ENCODE peak calls at places on chromosomes 12 and 14, in ten cellular contexts. B is astrocyte, R is IMR-90, S is keratinocyte, L is neural progenitor cell, Y is GM23248, F is PC-3, W is HepG2, Z is neuronal stem cell, H is MM.1S. T is an unnamed sample. For H3K36me3, the result is how much of the 10 kb centered on the place peaks cover.

GRCh38 chr12:107322063-107322462 is 228.7 kb upstream of the CRY1 start:
- DNase-seq in B (no peak), R (no peak), S (no peak), L (no peak), Y (no peak), F (no peak), W (no peak), Z (no peak), H (no peak), T (peak)

GRCh38 chr12:108840605-108841328 is 16.6 kb downstream of the SSH1 start:
- DNase-seq in B (peak), R (peak), S (no peak), L (peak), Y (no peak), F (no peak), W (no peak), Z (no peak), H (no peak), T (no peak)

GRCh38 chr14:57008534-57008933 is 198.3 kb upstream of the OTX2 start:
- DNase-seq in B (no peak), R (no peak), S (no peak), L (peak), Y (no peak), F (no peak), W (no peak), Z (no peak), H (no peak), T (no peak)

GRCh38 chr14:31950760-31951637 is 126.1 kb upstream of the ARHGAP5 start:
- DNase-seq in B (peak), R (peak), S (no peak), L (peak), Y (peak), F (peak), W (no peak), Z (no peak), H (no peak), T (no peak)

GRCh38 chr14:68807148-68807600 is 14.3 kb upstream of the ZFP36L1 start:
- DNase-seq in B (peak), R (peak), S (no peak), L (no peak), Y (peak), F (no peak), W (peak), Z (no peak), H (no peak), T (no peak)

GRCh38 chr12:132160016-132160415 is 15.8 kb downstream of the NOC4L start:
- DNase-seq in B (no peak), R (no peak), S (no peak), L (no peak), Y (no peak), F (no peak), W (no peak), Z (no peak), H (no peak), T (no peak)

GRCh38 chr12:41052441-41052840 is 135.7 kb upstream of the PDZRN4 start:
- DNase-seq in B (no peak), R (no peak), S (no peak), L (no peak), Y (no peak), F (no peak), W (no peak), Z (no peak), H (no peak), T (no peak)

GRCh38 chr12:63276537-63277365 is 125.8 kb upstream of the AVPR1A start:
- DNase-seq in B (no peak), R (peak), S (no peak), L (peak), Y (peak), F (peak), W (peak), Z (peak), H (peak), T (peak)

GRCh38 chr12:39873065-39873464 is 232.8 kb downstream of the SLC2A13 start:
- DNase-seq in B (no peak), R (no peak), S (no peak), L (no peak), Y (no peak), F (no peak), W (no peak), Z (no peak), H (no peak), T (no peak)

GRCh38 chr12:39878753-39879152 is 227.1 kb downstream of the SLC2A13 start:
- DNase-seq in B (no peak), R (no peak), S (no peak), L (no peak), Y (no peak), F (no peak), W (no peak), Z (no peak), H (no peak), T (no peak)

GRCh38 chr12:39872425-39872824 is 233.5 kb downstream of the SLC2A13 start:
- DNase-seq in B (peak), R (no peak), S (no peak), L (no peak), Y (peak), F (no peak), W (no peak), Z (no peak), H (no peak), T (no peak)

GRCh38 chr12:39875721-39876120 is 230.2 kb downstream of the SLC2A13 start:
- DNase-seq in B (no peak), R (no peak), S (no peak), L (no peak), Y (no peak), F (no peak), W (no peak), Z (no peak), H (no peak), T (no peak)
- H2AFZ ChIP-seq in B (no peak), R (no peak), S (no peak), L (no peak), Y (no peak), F (no peak), W (no peak), Z (no peak), H (no peak), T (no peak)

DNA sequence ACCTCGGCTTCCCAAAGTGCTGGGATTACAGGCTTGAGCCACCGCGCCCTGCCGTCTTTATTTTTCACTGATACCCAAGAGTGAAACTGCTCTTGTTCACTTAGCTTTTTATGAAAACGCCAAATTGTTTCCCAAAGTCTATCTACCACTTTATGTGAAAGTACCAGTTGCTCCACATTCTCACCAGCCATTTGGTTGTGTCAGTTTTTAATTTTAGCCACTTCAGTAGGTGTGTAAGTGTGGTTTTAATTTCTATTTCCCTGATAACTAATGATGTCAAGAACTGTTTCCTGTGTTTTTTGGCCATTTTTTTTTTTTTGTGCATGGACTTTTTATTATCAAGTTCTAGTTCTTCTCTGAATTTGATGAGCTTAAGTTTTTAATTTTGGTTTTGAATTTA is 17.1 kb downstream of the CAND1 start:
- DNase-seq in B (no peak), R (no peak), S (no peak), L (no peak), Y (no peak), F (no peak), W (no peak), Z (no peak), H (no peak), T (no peak)
- H3K36me3 ChIP-seq in B (under half), R (under half), S (under half), L (under half), Y (under half), F (under half), W (under half), Z (half or more), H (under half), T (half or more)

DNA sequence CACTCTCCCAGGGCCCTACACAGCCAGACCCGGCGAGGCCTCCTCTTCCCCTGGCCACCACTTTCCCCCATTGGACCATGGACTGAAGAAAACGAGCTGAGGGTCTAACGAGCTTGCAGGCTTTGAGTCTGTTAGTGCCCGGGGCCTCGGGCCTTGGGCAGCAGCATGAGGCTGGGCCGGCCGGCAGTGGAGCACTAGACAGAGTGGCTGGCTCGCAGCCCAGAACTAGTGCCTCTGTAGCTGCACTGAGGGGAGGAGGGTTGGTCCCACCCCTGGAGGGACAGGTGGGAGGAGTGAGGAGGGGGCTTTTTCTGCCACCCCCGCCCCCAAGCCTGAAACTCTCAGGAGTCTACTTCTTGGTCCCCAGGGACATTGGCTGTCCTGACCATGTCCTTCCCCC is 38.7 kb downstream of the SLC6A12 start:
- DNase-seq in B (no peak), R (no peak), S (no peak), L (no peak), Y (peak), F (no peak), W (no peak), Z (no peak), H (no peak), T (no peak)
- H2AFZ ChIP-seq in B (no peak), R (peak), S (no peak), L (no peak), Y (no peak), F (no peak), W (no peak), Z (no peak), H (no peak), T (no peak)

GRCh38 chr14:77109656-77110055 is 11.6 kb downstream of the CIPC start:
- DNase-seq in B (no peak), R (no peak), S (no peak), L (no peak), Y (no peak), F (no peak), W (no peak), Z (no peak), H (no peak), T (no peak)
- H3K36me3 ChIP-seq in B (under half), R (under half), S (under half), L (under half), Y (under half), F (half or more), W (half or more), Z (half or more), H (under half), T (half or more)

GRCh38 chr12:25715147-25715546 is 162.1 kb upstream of the LMNTD1 start:
- DNase-seq in B (no peak), R (peak), S (no peak), L (no peak), Y (peak), F (no peak), W (no peak), Z (no peak), H (no peak), T (no peak)

GRCh38 chr12:25713264-25713663 is 160.2 kb upstream of the LMNTD1 start:
- DNase-seq in B (no peak), R (no peak), S (no peak), L (no peak), Y (no peak), F (no peak), W (no peak), Z (no peak), H (peak), T (no peak)

GRCh38 chr12:25714219-25714984 is 161.3 kb upstream of the LMNTD1 start:
- DNase-seq in B (no peak), R (no peak), S (no peak), L (no peak), Y (peak), F (no peak), W (no peak), Z (no peak), H (no peak), T (no peak)

GRCh38 chr12:25710149-25710548 is 157.1 kb upstream of the LMNTD1 start:
- DNase-seq in B (no peak), R (no peak), S (no peak), L (no peak), Y (no peak), F (no peak), W (no peak), Z (no peak), H (no peak), T (no peak)

GRCh38 chr12:25712169-25712568 is 159.1 kb upstream of the LMNTD1 start:
- DNase-seq in B (no peak), R (no peak), S (no peak), L (no peak), Y (no peak), F (no peak), W (no peak), Z (no peak), H (peak), T (no peak)
- H2AFZ ChIP-seq in B (no peak), R (no peak), S (no peak), L (no peak), Y (no peak), F (no peak), W (no peak), Z (no peak), H (no peak), T (no peak)

GRCh38 chr14:64201296-64201695 is 92.9 kb downstream of the ESR2 start:
- DNase-seq in B (no peak), R (no peak), S (no peak), L (no peak), Y (no peak), F (no peak), W (no peak), Z (no peak), H (no peak), T (no peak)

GRCh38 chr14:64203366-64204006 is 90.7 kb downstream of the ESR2 start:
- DNase-seq in B (no peak), R (no peak), S (no peak), L (no peak), Y (no peak), F (no peak), W (no peak), Z (no peak), H (peak), T (no peak)

GRCh38 chr14:64200170-64200569 is 94.0 kb downstream of the ESR2 start:
- DNase-seq in B (no peak), R (no peak), S (no peak), L (no peak), Y (no peak), F (no peak), W (no peak), Z (no peak), H (no peak), T (no peak)

GRCh38 chr14:64201931-64202330 is 92.2 kb downstream of the ESR2 start:
- DNase-seq in B (no peak), R (no peak), S (no peak), L (no peak), Y (no peak), F (no peak), W (no peak), Z (no peak), H (no peak), T (no peak)

GRCh38 chr14:64202731-64203130 is 91.4 kb downstream of the ESR2 start:
- DNase-seq in B (no peak), R (no peak), S (no peak), L (no peak), Y (no peak), F (no peak), W (no peak), Z (no peak), H (no peak), T (no peak)
- H3K36me3 ChIP-seq in B (under half), R (under half), S (under half), L (under half), Y (under half), F (under half), W (under half), Z (under half), H (under half), T (under half)

DNA sequence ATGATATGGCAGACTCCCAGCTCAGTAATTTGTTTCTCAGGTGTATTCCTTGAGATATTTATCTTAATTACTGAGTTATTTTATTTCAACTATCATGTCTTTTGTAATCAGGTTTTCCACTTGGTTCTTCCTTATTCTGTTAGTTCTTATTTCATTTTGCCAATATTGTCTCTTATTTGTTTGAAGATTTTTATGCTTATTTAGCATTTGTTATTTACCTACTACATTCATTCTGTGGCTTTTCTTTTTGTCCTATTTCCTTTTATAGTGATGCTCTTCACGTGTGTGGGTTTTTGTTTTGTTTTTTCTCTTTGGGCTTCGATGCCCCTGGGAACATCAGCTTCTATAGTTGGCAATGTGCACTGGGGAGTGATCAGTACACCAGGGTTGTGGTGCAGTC is 40.5 kb upstream of the CRADD start:
- DNase-seq in B (no peak), R (no peak), S (no peak), L (no peak), Y (no peak), F (no peak), W (no peak), Z (no peak), H (no peak), T (no peak)
- H2AFZ ChIP-seq in B (no peak), R (no peak), S (no peak), L (no peak), Y (no peak), F (no peak), W (no peak), Z (no peak), H (no peak), T (no peak)

T was measured in DND-41.